ENCODE peak calls at places on chromosomes 6 and 20, in six cellular contexts. B, Z, A, J, I and U are unnamed samples.

GRCh38 chr6:116136933-116137340 is 11.0 kb upstream of the COL10A1 start:
- DNase-seq in A (no peak), I (no peak), Z (no peak), B (no peak), J (no peak), U (no peak)

GRCh38 chr6:107576852-107577251 is 86.9 kb downstream of the SOBP start:
- DNase-seq in I (no peak), J (no peak), A (no peak), B (no peak), Z (peak), U (no peak)

GRCh38 chr6:137496392-137496767 is 2.2 kb upstream of the OLIG3 start:
- DNase-seq in B (no peak), J (no peak), I (no peak), Z (no peak), A (no peak), U (no peak)

GRCh38 chr6:27452496-27452897 is 20.4 kb downstream of the ZNF184 start:
- DNase-seq in I (no peak), B (no peak), J (no peak), Z (peak), A (no peak), U (no peak)

GRCh38 chr6:80548496-80548895 is 442.0 kb downstream of the BCKDHB start:
- DNase-seq in B (no peak), Z (peak), J (no peak), A (no peak), I (no peak), U (no peak)

GRCh38 chr20:461254-462198 is 807 bp downstream of the TBC1D20 start:
- DNase-seq in B (peak), Z (peak), I (peak), A (no peak), J (peak), U (no peak)

GRCh38 chr6:121389419-121389818 is 46.0 kb upstream of the GJA1 start:
- DNase-seq in I (no peak), B (no peak), A (no peak), Z (no peak), J (no peak), U (no peak)

GRCh38 chr6:2865270-2866182 is 23.9 kb upstream of the SERPINB1 start:
- DNase-seq in J (no peak), B (no peak), Z (peak), A (no peak), I (no peak), U (no peak)

GRCh38 chr6:54846243-54846856 is at the start of gene FAM83B:
- DNase-seq in I (no peak), Z (no peak), J (no peak), A (no peak), B (no peak), U (peak)

GRCh38 chr6:1600764-1601615 is 8.7 kb upstream of the FOXC1 start:
- DNase-seq in Z (no peak), A (no peak), B (no peak), J (no peak), I (no peak), U (no peak)

GRCh38 chr6:4360920-4361319 is 225.5 kb upstream of the ECI2 start:
- DNase-seq in J (no peak), I (no peak), B (no peak), Z (no peak), A (no peak), U (no peak)

GRCh38 chr6:20965915-20966314 is 431.7 kb downstream of the CDKAL1 start:
- DNase-seq in Z (no peak), I (no peak), J (no peak), A (no peak), B (no peak), U (no peak)

GRCh38 chr6:28597217-28597835 is 71.6 kb downstream of the GPX5 start:
- DNase-seq in Z (peak), A (no peak), J (no peak), B (no peak), I (no peak), U (no peak)

GRCh38 chr20:22918286-22918983 is 116.7 kb upstream of the SSTR4 start:
- DNase-seq in I (no peak), B (no peak), J (no peak), A (no peak), Z (no peak), U (no peak)

GRCh38 chr20:54137115-54137514 is 36.7 kb downstream of the CYP24A1 start:
- DNase-seq in J (no peak), I (no peak), Z (no peak), A (no peak), B (no peak), U (no peak)

GRCh38 chr6:105484238-105485161 is 81.6 kb upstream of the PREP start:
- DNase-seq in B (no peak), I (no peak), J (no peak), A (no peak), Z (peak), U (no peak)

GRCh38 chr20:48603116-48603818 is 224.5 kb downstream of the PREX1 start:
- DNase-seq in J (no peak), B (no peak), A (no peak), Z (no peak), I (no peak), U (no peak)

GRCh38 chr6:34709386-34709785 is 12.8 kb upstream of the ILRUN start:
- DNase-seq in B (no peak), I (no peak), J (peak), Z (peak), A (no peak), U (no peak)

GRCh38 chr6:153852481-153852880 is 186.6 kb upstream of the OPRM1 start:
- DNase-seq in B (no peak), J (no peak), A (no peak), I (no peak), Z (no peak), U (no peak)

GRCh38 chr20:52847029-52847660 is 125.0 kb upstream of the TSHZ2 start:
- DNase-seq in J (no peak), Z (no peak), I (no peak), A (no peak), B (no peak), U (no peak)

GRCh38 chr6:4567141-4567540 is 209.1 kb upstream of the CDYL start:
- DNase-seq in J (no peak), Z (peak), B (no peak), A (no peak), I (no peak), U (no peak)

GRCh38 chr6:104630522-104630921 is 229.2 kb downstream of the HACE1 start:
- DNase-seq in B (no peak), A (no peak), Z (no peak), J (no peak), I (no peak), U (no peak)

GRCh38 chr6:2959909-2960719 is 11.3 kb downstream of the SERPINB6 start:
- DNase-seq in B (no peak), I (no peak), J (no peak), A (no peak), Z (peak), U (no peak)

GRCh38 chr6:167464177-167464576 is 139.3 kb downstream of the TTLL2 start:
- DNase-seq in Z (no peak), B (no peak), I (no peak), A (peak), J (no peak), U (no peak)

GRCh38 chr6:14180609-14181008 is 63.0 kb downstream of the CD83 start:
- DNase-seq in Z (no peak), A (no peak), B (no peak), I (no peak), J (no peak), U (no peak)

GRCh38 chr6:42498473-42499128 is 46.9 kb upstream of the TRERF1 start:
- DNase-seq in J (no peak), B (no peak), A (no peak), Z (no peak), I (no peak), U (no peak)

GRCh38 chr20:59823456-59823855 is 110.0 kb downstream of the SYCP2 start:
- DNase-seq in Z (no peak), I (no peak), J (no peak), A (no peak), B (no peak), U (no peak)

GRCh38 chr6:159533568-159533967 is 159.5 kb downstream of the SOD2 start:
- DNase-seq in I (no peak), A (no peak), Z (peak), J (no peak), B (no peak), U (no peak)

GRCh38 chr20:44552950-44553908 is 29.1 kb upstream of the PKIG start:
- DNase-seq in I (no peak), A (no peak), J (no peak), Z (peak), B (no peak), U (no peak)

GRCh38 chr6:53168516-53169257 is 20.0 kb upstream of the GCM1 start:
- DNase-seq in I (no peak), B (no peak), Z (peak), J (no peak), A (no peak), U (no peak)

GRCh38 chr6:28922004-28922840 is 1.6 kb downstream of the TRIM27 start:
- DNase-seq in B (peak), J (no peak), I (peak), Z (peak), A (no peak), U (no peak)

GRCh38 chr6:111080713-111081112 is 6.6 kb upstream of the SLC16A10 start:
- DNase-seq in J (no peak), Z (no peak), A (no peak), B (no peak), I (no peak), U (no peak)

GRCh38 chr20:53829706-53830521 is 236.3 kb upstream of the ZNF217 start:
- DNase-seq in I (no peak), J (no peak), B (no peak), A (no peak), Z (peak), U (no peak)

GRCh38 chr6:68008445-68008844 is 626.6 kb upstream of the ADGRB3 start:
- DNase-seq in Z (no peak), B (no peak), I (no peak), A (no peak), J (no peak), U (no peak)

GRCh38 chr20:4795394-4795793 is 73.7 kb downstream of the PRND start:
- DNase-seq in I (no peak), Z (peak), J (no peak), A (peak), B (peak), U (no peak)